ENCODE peak calls at places on chromosomes 2 and 18, in four cellular contexts. W is mesothelial cell of epicardium, M is body of pancreas, L is A673. C is an unnamed sample.

GRCh38 chr2:112629823-112630222 is 15.9 kb upstream of the SLC20A1 start:
- DNase-seq in L (no peak), M (no peak), W (no peak), C (no peak)

GRCh38 chr2:237932731-237933131 is 34.1 kb upstream of the UBE2F start:
- DNase-seq in L (no peak), W (no peak), M (no peak), C (no peak)

GRCh38 chr2:68734688-68735525 is at the start of gene ARHGAP25:
- DNase-seq in L (no peak), M (no peak), W (peak; percentile 22), C (peak; percentile 45)

GRCh38 chr2:163610817-163611556 is 124.8 kb downstream of the FIGN start:
- DNase-seq in W (no peak), M (no peak), L (peak; percentile 29), C (no peak)

GRCh38 chr2:129233166-129233565 is 746.3 kb upstream of the RAB6C start:
- DNase-seq in M (no peak), W (no peak), L (no peak), C (no peak)

GRCh38 chr2:30894498-30895119 is 87.4 kb upstream of the CAPN13 start:
- DNase-seq in M (no peak), W (no peak), L (no peak), C (no peak)

GRCh38 chr2:33033524-33034150 is 86.9 kb downstream of the LTBP1 start:
- DNase-seq in W (no peak), M (no peak), L (peak; percentile 56), C (no peak)

GRCh38 chr2:86671304-86671981 is 47.8 kb upstream of the RNF103 start:
- DNase-seq in M (peak; percentile 34), W (no peak), L (no peak), C (no peak)

GRCh38 chr2:222656544-222657446 is 903 bp upstream of the FARSB start:
- DNase-seq in M (no peak), L (peak; percentile 17), W (no peak), C (no peak)

GRCh38 chr2:80365762-80366161 is 61.2 kb upstream of the LRRTM1 start:
- DNase-seq in L (peak; percentile 47), W (no peak), M (no peak), C (no peak)

GRCh38 chr18:36212301-36212977 is 25.1 kb downstream of the MOCOS start:
- DNase-seq in L (no peak), W (no peak), M (no peak), C (no peak)

GRCh38 chr2:203705184-203705583 is 1.3 kb upstream of the CD28 start:
- DNase-seq in W (no peak), M (no peak), L (no peak), C (no peak)

GRCh38 chr2:163802289-163802688 is 66.5 kb upstream of the FIGN start:
- DNase-seq in W (no peak), M (no peak), L (no peak), C (no peak)

GRCh38 chr2:206083602-206084467 is 2.1 kb downstream of the INO80D start:
- DNase-seq in W (no peak), M (no peak), L (peak; percentile 52), C (no peak)

GRCh38 chr2:65491381-65491903 is 59.0 kb upstream of the SPRED2 start:
- DNase-seq in W (no peak), M (no peak), L (no peak), C (no peak)

GRCh38 chr2:108212671-108213070 is 27.1 kb upstream of the SULT1C3 start:
- DNase-seq in W (no peak), M (no peak), L (no peak), C (no peak)

GRCh38 chr2:58540680-58541079 is 299.6 kb upstream of the FANCL start:
- DNase-seq in M (no peak), W (no peak), L (peak; percentile 20), C (no peak)

GRCh38 chr2:143263045-143263625 is 133.9 kb downstream of the ARHGAP15 start:
- DNase-seq in M (no peak), W (no peak), L (peak; percentile 25), C (no peak)

GRCh38 chr2:202165945-202166344 is 72.5 kb downstream of the SUMO1 start:
- DNase-seq in M (no peak), L (no peak), W (no peak), C (no peak)

GRCh38 chr2:201275991-201276390 is 15.7 kb downstream of the CASP8 start:
- DNase-seq in W (no peak), M (no peak), L (no peak), C (no peak)

GRCh38 chr18:37533647-37534565 is 31.7 kb downstream of the CELF4 start:
- DNase-seq in M (no peak), W (no peak), L (no peak), C (no peak)

GRCh38 chr2:5695641-5696350 is 3.6 kb downstream of the SOX11 start:
- DNase-seq in W (peak; percentile 67), L (peak; percentile 81), M (no peak), C (no peak)

GRCh38 chr2:19675003-19675629 is 226.7 kb downstream of the TTC32 start:
- DNase-seq in M (no peak), L (no peak), W (no peak), C (no peak)

GRCh38 chr2:233449921-233450853 is 95.9 kb downstream of the DGKD start:
- DNase-seq in W (no peak), M (no peak), L (no peak), C (no peak)

GRCh38 chr2:37985333-37985732 is 60.2 kb downstream of the RMDN2 start:
- DNase-seq in M (no peak), L (no peak), W (no peak), C (no peak)

DNA sequence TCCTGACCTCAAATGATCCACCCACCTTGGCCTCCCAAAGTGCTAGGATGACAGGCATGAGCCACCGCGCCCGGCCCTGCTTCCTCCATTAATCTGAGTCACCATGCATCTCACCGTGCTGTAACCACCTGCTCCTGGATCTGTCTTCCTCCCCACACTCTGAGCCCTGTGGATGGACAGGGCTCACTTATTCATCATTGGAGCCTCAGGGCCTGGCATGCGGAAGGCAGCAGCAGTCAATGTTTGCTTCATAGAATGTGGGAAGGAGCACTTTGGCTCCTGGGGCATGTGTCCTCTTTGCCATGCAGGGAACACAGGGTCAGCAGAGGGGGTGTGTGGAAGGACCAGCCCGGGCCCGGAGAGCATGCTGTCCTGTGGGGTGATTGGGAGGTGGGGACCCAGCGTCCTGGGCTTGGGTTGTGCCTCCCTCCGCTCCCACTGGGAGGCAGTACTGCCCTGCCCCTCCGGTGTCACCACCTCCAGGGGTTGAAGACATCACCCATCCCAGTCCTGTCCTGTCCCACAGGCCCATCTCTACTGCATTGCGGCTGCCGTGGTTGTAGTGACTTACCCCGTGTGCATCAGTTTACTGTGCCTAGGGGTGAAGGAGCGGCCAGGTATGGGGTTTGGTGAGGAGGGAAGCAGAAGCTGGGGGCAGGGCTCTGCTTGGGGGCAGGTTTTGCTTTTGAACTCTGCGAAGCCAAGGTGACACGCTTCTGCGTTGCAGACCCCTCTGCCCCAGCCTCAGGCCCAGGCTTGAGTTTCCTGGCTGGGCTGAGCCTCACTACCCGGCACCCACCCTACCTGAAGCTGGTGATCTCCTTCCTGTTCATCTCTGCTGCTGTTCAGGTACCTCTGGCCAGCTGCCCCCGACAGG is 11.5 kb downstream of the MFSD2B start:
- DNase-seq in L (peak; percentile 25), W (no peak), M (peak; percentile 16), C (no peak)
- TF ChIP-seq CTCF in L (peak; percentile 45), W (no peak), M (peak; percentile 32), C (no peak)

GRCh38 chr2:63053889-63054725 is 3.5 kb downstream of the OTX1 start:
- DNase-seq in M (peak; percentile 15), W (peak; percentile 56), L (no peak), C (peak; percentile 37)
- TF ChIP-seq CTCF in M (no peak), W (peak; percentile 44), L (peak; percentile 48), C (no peak)

DNA sequence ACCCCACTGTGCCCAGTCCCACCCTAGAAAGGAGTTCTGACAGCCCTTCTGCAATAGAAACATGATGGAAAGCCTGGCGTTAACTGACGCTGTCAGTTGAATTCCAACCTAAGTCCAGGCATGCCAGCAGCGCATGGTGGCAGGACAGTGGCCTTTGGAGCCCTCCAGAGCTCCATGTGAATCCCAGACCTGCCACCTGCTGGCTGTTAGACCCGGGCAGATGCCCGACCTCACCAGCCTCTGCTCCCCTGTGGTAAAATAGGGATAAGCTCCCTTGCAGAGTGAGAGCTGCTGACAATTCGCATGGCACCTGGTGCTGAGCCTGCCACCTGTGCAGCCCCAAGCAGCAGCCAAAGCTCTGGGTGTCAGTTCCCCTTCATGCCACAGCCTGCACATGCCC is 138.6 kb downstream of the LOXHD1 start:
- DNase-seq in M (no peak), W (no peak), L (no peak), C (no peak)
- TF ChIP-seq CTCF in M (no peak), W (no peak), L (no peak), C (no peak)

GRCh38 chr2:174138161-174138560 is 110.2 kb downstream of the OLA1 start:
- DNase-seq in M (no peak), W (no peak), L (peak; percentile 45), C (no peak)
- TF ChIP-seq CTCF in M (peak; percentile 19), W (no peak), L (peak; percentile 58), C (no peak)

GRCh38 chr18:58025733-58026132 is 18.3 kb upstream of the NEDD4L start:
- DNase-seq in W (no peak), M (no peak), L (no peak), C (no peak)

GRCh38 chr18:58024139-58024538 is 19.9 kb upstream of the NEDD4L start:
- DNase-seq in L (no peak), W (no peak), M (no peak), C (no peak)

GRCh38 chr18:58026395-58026794 is 17.6 kb upstream of the NEDD4L start:
- DNase-seq in W (no peak), L (no peak), M (no peak), C (no peak)

GRCh38 chr18:58026857-58027256 is 17.2 kb upstream of the NEDD4L start:
- DNase-seq in L (no peak), M (no peak), W (no peak), C (no peak)

DNA sequence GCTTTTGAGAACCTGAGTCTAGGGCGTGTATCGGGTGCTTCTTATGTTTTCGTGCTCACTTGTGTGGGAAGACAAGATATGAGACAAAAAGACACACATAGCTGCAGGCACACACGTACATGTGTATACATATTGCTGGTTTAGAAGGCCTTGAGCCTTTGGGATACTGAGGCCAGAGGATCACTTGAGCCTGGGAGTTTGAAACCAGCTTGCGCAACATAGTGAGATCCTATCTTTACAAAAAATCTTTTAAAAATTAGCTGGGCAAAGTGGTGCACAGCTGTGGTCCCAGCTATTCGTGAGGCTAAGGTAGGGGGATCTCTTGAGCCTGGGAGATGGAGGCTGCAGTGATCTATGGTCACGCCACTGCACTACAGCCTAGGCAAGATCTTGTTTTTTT is 18.8 kb upstream of the NEDD4L start:
- DNase-seq in W (no peak), M (no peak), L (no peak), C (no peak)
- TF ChIP-seq CTCF in W (no peak), M (no peak), L (no peak), C (no peak)

DNA sequence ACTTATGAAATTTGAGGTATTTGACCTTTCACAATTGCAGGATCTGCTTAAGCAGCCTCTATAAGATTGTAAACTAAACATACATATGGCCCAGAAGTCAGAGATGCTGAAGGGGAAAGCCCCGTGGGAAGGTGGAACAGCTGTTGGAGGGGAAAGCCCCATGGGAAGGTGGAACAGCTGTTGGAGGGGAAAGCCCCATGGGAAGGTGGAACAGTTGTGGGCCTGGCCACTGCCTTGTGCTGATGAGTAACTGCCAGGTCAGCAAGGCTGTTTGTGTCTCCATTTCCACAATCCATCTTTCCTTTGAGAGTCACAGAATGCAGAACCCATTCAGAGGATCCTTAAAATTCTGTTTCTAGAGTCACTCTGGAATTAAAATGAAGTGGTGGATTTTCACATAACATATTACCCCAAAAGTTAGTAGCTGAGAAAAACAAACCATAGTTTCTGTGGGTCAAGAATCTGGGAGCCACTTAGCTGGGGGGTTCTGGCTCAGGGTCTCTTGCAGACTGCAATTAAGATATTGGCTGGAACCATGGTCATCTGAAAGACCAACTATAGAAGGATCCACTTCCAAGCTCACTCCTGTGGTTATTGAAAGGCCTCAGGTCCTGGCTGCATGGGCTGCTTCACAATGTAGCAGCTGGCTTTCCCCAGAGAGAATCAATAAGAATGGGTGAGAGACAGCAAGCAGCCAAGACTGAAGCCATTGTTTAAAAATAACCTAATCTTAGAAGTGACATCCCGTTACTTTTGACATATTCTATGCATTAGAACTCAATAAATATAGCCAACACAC is 86.6 kb upstream of the CAVIN2 start:
- DNase-seq in W (no peak), L (no peak), M (peak; percentile 56), C (no peak)
- TF ChIP-seq CTCF in W (no peak), L (no peak), M (no peak), C (no peak)

C was measured in activated B cell treated with CpG ODN at 0.5 μM for 24 hours.